ENCODE peak calls at places on chromosomes 4 and X, in five cellular contexts. N is neuronal stem cell, H is IMR-90, T is trophoblast cell, C is mesendoderm. A is an unnamed sample.

GRCh38 chr4:140567722-140568121 is 1.0 kb downstream of the UCP1 start:
- DNase-seq in H (no peak), N (peak), T (peak), C (peak), A (peak)

GRCh38 chr4:186726440-186727148 is 2.9 kb upstream of the FAT1 start:
- DNase-seq in C (peak), H (peak), T (peak), N (peak), A (peak)

GRCh38 chr4:156677136-156677535 is 294.5 kb downstream of the PDGFC start:
- DNase-seq in T (peak), H (no peak), N (peak), C (peak), A (no peak)

GRCh38 chr4:54187148-54187547 is 41.9 kb upstream of the PDGFRA start:
- DNase-seq in C (no peak), N (no peak), T (peak), H (no peak), A (no peak)

GRCh38 chrX:119880076-119880475 is 8.4 kb downstream of the NDUFA1 start:
- DNase-seq in C (no peak), N (no peak), T (no peak), H (no peak), A (no peak)

GRCh38 chrX:40056420-40056819 is 41.3 kb downstream of the BCOR start:
- DNase-seq in C (no peak), H (no peak), N (no peak), T (no peak), A (no peak)

GRCh38 chr4:156931267-156931666 is 40.3 kb downstream of the PDGFC start:
- DNase-seq in T (peak), C (no peak), H (peak), N (no peak), A (no peak)

GRCh38 chr4:71648923-71649322 is 135.0 kb downstream of the GC start:
- DNase-seq in H (no peak), C (peak), N (no peak), T (no peak), A (no peak)

GRCh38 chrX:136147320-136147901 is at the start of gene FHL1:
- DNase-seq in T (no peak), N (peak), H (peak), C (peak), A (peak)

GRCh38 chr4:126790633-126791032 is 842.1 kb upstream of the INTU start:
- DNase-seq in T (no peak), N (no peak), H (peak), C (no peak), A (no peak)

GRCh38 chr4:154998284-154998683 is 210.2 kb upstream of the NPY2R start:
- DNase-seq in T (no peak), H (peak), C (no peak), N (no peak), A (no peak)

GRCh38 chr4:169080970-169081369 is 70.9 kb upstream of the CBR4 start:
- DNase-seq in H (peak), T (no peak), N (no peak), C (no peak), A (no peak)

GRCh38 chr4:1249148-1249730 is 309 bp upstream of the CTBP1 start:
- DNase-seq in C (peak), T (peak), N (peak), H (peak), A (peak)

GRCh38 chrX:24982306-24982965 is 33.3 kb downstream of the ARX start:
- DNase-seq in N (no peak), H (peak), C (no peak), T (no peak), A (no peak)

GRCh38 chrX:65928522-65928921 is 111.4 kb downstream of the VSIG4 start:
- DNase-seq in H (no peak), T (no peak), C (no peak), N (no peak), A (no peak)

GRCh38 chr4:153221783-153222161 is 17.5 kb downstream of the TRIM2 start:
- DNase-seq in C (no peak), H (no peak), N (no peak), T (no peak), A (no peak)

GRCh38 chr4:88006956-88007303 is 505 bp upstream of the PKD2 start:
- DNase-seq in H (no peak), T (no peak), N (no peak), C (peak), A (no peak)

GRCh38 chr4:149500806-149501205 is 314.8 kb downstream of the IQCM start:
- DNase-seq in T (no peak), N (no peak), H (no peak), C (no peak), A (no peak)

GRCh38 chr4:41143721-41144379 is 70.5 kb downstream of the APBB2 start:
- DNase-seq in T (no peak), H (no peak), C (no peak), N (no peak), A (no peak)

GRCh38 chr4:41141910-41142309 is 72.4 kb downstream of the APBB2 start:
- DNase-seq in H (peak), N (no peak), C (no peak), T (no peak), A (no peak)

GRCh38 chr4:41142946-41143720 is 71.2 kb downstream of the APBB2 start:
- DNase-seq in C (no peak), H (peak), T (peak), N (no peak), A (no peak)

GRCh38 chr4:41140410-41140809 is 73.9 kb downstream of the APBB2 start:
- DNase-seq in H (no peak), C (peak), T (no peak), N (no peak), A (no peak)

GRCh38 chr4:41142356-41142755 is 72.0 kb downstream of the APBB2 start:
- DNase-seq in N (no peak), T (no peak), H (no peak), C (no peak), A (no peak)
- H3K4me2 ChIP-seq in N (no peak), T (no peak), H (no peak), C (no peak), A (no peak)

GRCh38 chrX:31921236-31921635 is 849.4 kb upstream of the FTHL17 start:
- DNase-seq in N (no peak), H (no peak), T (no peak), C (no peak), A (no peak)
- H3K27ac ChIP-seq in N (no peak), H (no peak), T (no peak), C (no peak), A (no peak)

DNA sequence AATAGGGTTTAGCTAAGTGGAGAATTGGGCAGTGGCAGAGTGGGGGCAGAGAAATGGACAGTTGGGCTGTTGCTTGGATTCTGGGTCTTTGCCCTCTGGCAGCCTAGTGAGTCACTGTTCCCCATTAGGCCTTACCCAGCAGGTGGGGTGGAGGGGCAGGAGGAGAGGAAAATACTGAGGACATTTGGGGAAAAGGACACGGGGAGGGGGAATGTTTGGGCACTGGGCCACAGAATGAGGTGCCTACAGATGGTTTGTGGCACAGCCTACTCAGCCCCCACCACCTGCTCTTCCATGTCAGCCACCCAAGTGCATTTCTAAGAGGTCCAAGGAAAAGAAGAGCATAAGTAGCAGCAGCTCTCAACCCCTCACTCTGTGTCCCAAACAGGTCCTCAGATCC is 13.0 kb downstream of the SLC16A2 start:
- DNase-seq in C (no peak), T (no peak), N (no peak), H (no peak), A (no peak)
- H2AK5ac ChIP-seq in C (no peak), T (no peak), N (no peak), H (no peak), A (no peak)

GRCh38 chr4:11439836-11440235 is 11.1 kb upstream of the HS3ST1 start:
- DNase-seq in N (no peak), H (no peak), C (no peak), T (no peak), A (no peak)
- H3K4me2 ChIP-seq in N (no peak), H (no peak), C (no peak), T (no peak), A (no peak)

DNA sequence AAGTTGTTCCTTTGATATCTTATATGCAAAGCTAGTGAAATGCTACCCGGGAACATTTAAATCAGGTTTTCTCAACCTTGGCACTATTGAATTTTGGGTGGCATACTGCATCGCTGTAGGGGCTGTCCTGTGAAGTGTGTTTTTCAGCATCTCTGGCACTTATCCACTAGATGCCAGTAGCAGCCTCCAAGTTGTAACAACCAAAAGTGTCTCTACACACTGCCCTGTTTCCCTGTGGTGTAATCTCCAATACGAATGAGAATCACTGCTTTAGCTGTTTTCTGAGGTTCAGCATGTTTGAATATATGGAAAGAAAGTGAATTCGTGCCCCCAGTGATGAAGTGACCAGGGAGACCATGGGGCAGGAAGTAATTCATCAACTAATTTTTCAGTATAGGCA is 551.6 kb upstream of the PRKX start:
- DNase-seq in H (no peak), N (no peak), C (no peak), T (no peak), A (no peak)
- H3K27ac ChIP-seq in H (no peak), N (no peak), C (no peak), T (no peak), A (no peak)

GRCh38 chrX:281166-281999 is at the start of gene PLCXD1:
- DNase-seq in H (peak), N (peak), C (peak), T (no peak), A (peak)
- H2AK5ac ChIP-seq in H (no peak), N (peak), C (peak), T (no peak), A (no peak)

DNA sequence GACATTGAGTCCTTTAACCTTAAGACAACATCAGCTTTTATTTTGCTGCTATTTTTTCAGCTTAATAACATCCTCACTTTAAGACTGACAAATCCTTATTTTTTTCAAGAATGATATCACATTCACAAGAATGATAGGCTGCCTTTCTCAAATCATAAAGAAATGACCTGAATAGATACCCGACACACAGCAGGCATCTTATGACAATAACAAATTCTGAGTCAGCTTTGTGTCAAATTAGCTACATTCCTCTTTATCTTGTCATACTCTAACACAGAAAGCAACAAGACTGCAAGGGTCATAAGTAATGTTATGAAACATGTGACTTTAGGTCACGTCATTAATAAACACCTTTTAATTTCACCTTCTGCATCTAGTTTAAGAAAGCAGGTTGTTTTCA is 2387.6 kb downstream of the PCDH7 start:
- DNase-seq in H (no peak), T (no peak), C (no peak), N (no peak), A (no peak)
- H3K4me2 ChIP-seq in H (no peak), T (no peak), C (no peak), N (no peak), A (no peak)

DNA sequence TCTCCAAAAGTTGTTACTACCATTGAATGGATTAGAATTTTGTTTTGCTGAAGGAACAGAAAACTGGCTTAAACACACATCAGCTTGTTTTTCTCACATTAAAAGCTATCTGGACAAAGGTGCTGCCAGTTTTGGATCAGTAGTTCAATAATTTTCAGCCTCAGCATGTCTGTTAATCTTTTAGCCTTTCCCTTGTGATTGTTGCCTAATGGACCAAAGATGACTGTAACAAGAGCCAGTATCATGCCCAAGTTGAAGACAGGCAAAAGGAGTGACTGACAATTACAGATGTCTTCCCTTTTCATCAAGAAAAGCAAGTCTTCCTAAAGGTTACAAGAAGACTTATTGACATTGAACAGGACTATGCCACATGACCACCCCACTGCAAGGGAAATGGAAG is 419.7 kb downstream of the MAPK10 start:
- DNase-seq in H (no peak), N (no peak), C (no peak), T (no peak), A (no peak)
- H3K27ac ChIP-seq in H (no peak), N (no peak), C (no peak), T (no peak), A (no peak)

GRCh38 chr4:32032136-32032672 is 1312.0 kb downstream of the PCDH7 start:
- DNase-seq in H (no peak), N (no peak), C (no peak), T (no peak), A (no peak)
- H2AK5ac ChIP-seq in H (no peak), N (no peak), C (no peak), T (no peak), A (no peak)

A was measured in H9.